ENCODE peak calls at places on chromosomes 13 and 19, in eight cellular contexts. H, R, V, G, Y, P, M and T are unnamed samples.
A peak's percentile ranks its signal among the peaks of the same experiment; 100 is the strongest.

GRCh38 chr13:42266464-42266863 is 5.5 kb upstream of the AKAP11 start:
- DNase-seq in M (no peak), H (peak; percentile 76), P (no peak), G (no peak), R (no peak), V (no peak), Y (no peak), T (peak; percentile 18)

GRCh38 chr13:45718063-45718462 is 15.9 kb downstream of the CBY2 start:
- DNase-seq in H (peak; percentile 23), G (no peak), R (no peak), P (no peak), Y (no peak), V (peak; percentile 54), M (no peak), T (peak; percentile 9)

GRCh38 chr13:73698859-73699258 is 435.3 kb downstream of the KLF12 start:
- DNase-seq in R (no peak), G (no peak), Y (no peak), V (no peak), P (no peak), H (peak; percentile 16), M (no peak), T (peak; percentile 16)

GRCh38 chr19:38901683-38902082 is 1.9 kb downstream of the NFKBIB start:
- DNase-seq in V (no peak), G (no peak), M (no peak), P (no peak), R (no peak), H (no peak), Y (no peak), T (no peak)

GRCh38 chr13:50730496-50731171 is 112.9 kb downstream of the DLEU7 start:
- DNase-seq in Y (no peak), R (no peak), M (no peak), G (no peak), P (no peak), V (no peak), H (no peak), T (no peak)

GRCh38 chr13:21837841-21838551 is 167.1 kb downstream of the FGF9 start:
- DNase-seq in M (no peak), R (no peak), G (no peak), V (no peak), H (no peak), Y (no peak), P (no peak), T (no peak)

GRCh38 chr19:33497151-33497777 is 24.3 kb downstream of the PEPD start:
- DNase-seq in P (no peak), V (no peak), H (no peak), M (no peak), R (no peak), Y (no peak), G (no peak), T (no peak)

GRCh38 chr19:47790398-47790814 is 11.9 kb downstream of the SELENOW start:
- DNase-seq in H (peak; percentile 73), P (peak; percentile 83), V (peak; percentile 44), M (no peak), R (peak; percentile 84), Y (peak; percentile 52), G (peak; percentile 89), T (peak; percentile 55)

GRCh38 chr13:59208405-59209195 is 955.1 kb downstream of the DIAPH3 start:
- DNase-seq in G (no peak), Y (no peak), R (no peak), P (no peak), M (no peak), V (no peak), H (no peak), T (no peak)

GRCh38 chr13:102729560-102730275 is 34.9 kb upstream of the METTL21C start:
- DNase-seq in G (no peak), H (peak; percentile 91), V (peak; percentile 49), Y (no peak), R (no peak), P (no peak), M (no peak), T (peak; percentile 73)

GRCh38 chr19:44757735-44758505 is 9.4 kb downstream of the BCL3 start:
- DNase-seq in Y (no peak), M (no peak), H (peak; percentile 56), P (no peak), G (peak; percentile 89), R (no peak), V (no peak), T (no peak)

GRCh38 chr13:100338265-100338664 is 249.4 kb downstream of the PCCA start:
- DNase-seq in Y (no peak), P (no peak), M (no peak), R (no peak), G (no peak), V (no peak), H (peak; percentile 10), T (no peak)

GRCh38 chr19:38304866-38305429 is 897 bp downstream of the C19orf33 start:
- DNase-seq in R (no peak), P (no peak), Y (no peak), M (no peak), G (peak; percentile 69), H (no peak), V (no peak), T (no peak)

GRCh38 chr13:51811046-51811445 is 7.1 kb upstream of the DHRS12 start:
- DNase-seq in Y (no peak), H (no peak), M (peak; percentile 32), V (no peak), R (no peak), G (no peak), P (no peak), T (no peak)

GRCh38 chr13:113428469-113428865 is 24.8 kb downstream of the ADPRHL1 start:
- DNase-seq in M (no peak), R (peak; percentile 40), G (no peak), Y (no peak), V (no peak), P (no peak), H (no peak), T (no peak)

GRCh38 chr13:23987331-23987730 is 90.0 kb upstream of the C1QTNF9B start:
- DNase-seq in G (no peak), P (no peak), R (no peak), H (peak; percentile 65), M (no peak), V (no peak), Y (no peak), T (no peak)

GRCh38 chr19:51777570-51778460 is 16.8 kb downstream of the FPR2 start:
- DNase-seq in H (peak; percentile 96), M (peak; percentile 39), V (peak; percentile 59), R (no peak), G (peak; percentile 69), P (peak; percentile 38), Y (peak; percentile 11), T (peak; percentile 77)

GRCh38 chr13:83125791-83126190 is 756.5 kb downstream of the SLITRK1 start:
- DNase-seq in P (no peak), G (no peak), H (no peak), Y (no peak), M (no peak), V (no peak), R (no peak), T (no peak)

GRCh38 chr19:18985257-18985656 is 44.2 kb upstream of the HOMER3 start:
- DNase-seq in G (no peak), H (peak; percentile 91), Y (no peak), V (no peak), R (no peak), M (no peak), P (no peak), T (no peak)

GRCh38 chr13:107329991-107330390 is 762.1 kb upstream of the ARGLU1 start:
- DNase-seq in P (no peak), H (no peak), M (no peak), Y (no peak), G (no peak), V (no peak), R (no peak), T (peak; percentile 1)

GRCh38 chr13:45545686-45546409 is 69.7 kb downstream of the ERICH6B start:
- DNase-seq in M (no peak), R (no peak), V (no peak), H (no peak), Y (no peak), G (no peak), P (no peak), T (no peak)

GRCh38 chr13:72400859-72401258 is 326.6 kb downstream of the MZT1 start:
- DNase-seq in V (no peak), P (no peak), G (no peak), R (no peak), H (no peak), Y (no peak), M (no peak), T (no peak)